ENCODE peak calls at places on chromosome 12, in four cellular contexts. N is GM23248; S is CD4-positive, alpha-beta memory T cell; P is trophoblast cell. D is an unnamed sample. For H3K9me3, the result is how much of the 10 kb centered on the place peaks cover.

GRCh38 chr12:79151956-79152355 is 287.4 kb downstream of the SYT1 start:
- DNase-seq in N (no peak), S (no peak), P (no peak), D (no peak)

GRCh38 chr12:52382854-52383253 is 2.6 kb downstream of the KRT84 start:
- DNase-seq in N (no peak), S (no peak), P (no peak), D (no peak)

GRCh38 chr12:111850526-111850925 is 8.5 kb downstream of the MAPKAPK5 start:
- DNase-seq in N (no peak), S (no peak), P (no peak), D (no peak)

GRCh38 chr12:122449317-122449716 is 26.8 kb upstream of the CLIP1 start:
- DNase-seq in N (peak), S (no peak), P (peak), D (no peak)

GRCh38 chr12:116015525-116015924 is 262.0 kb downstream of the MED13L start:
- DNase-seq in N (peak), S (no peak), P (no peak), D (no peak)

GRCh38 chr12:56299308-56299852 is 750 bp downstream of the CS start:
- DNase-seq in N (no peak), S (peak), P (no peak), D (no peak)

GRCh38 chr12:18090093-18090492 is at the start of gene RERGL:
- DNase-seq in N (no peak), S (no peak), P (no peak), D (no peak)

GRCh38 chr12:57620936-57621496 is 9.8 kb downstream of the ARHGEF25 start:
- DNase-seq in N (peak), S (no peak), P (no peak), D (no peak)

GRCh38 chr12:15278816-15279658 is 43.3 kb upstream of the PTPRO start:
- DNase-seq in N (peak), S (no peak), P (no peak), D (no peak)

GRCh38 chr12:72072613-72073212 is 134.1 kb downstream of the TPH2 start:
- DNase-seq in N (no peak), S (no peak), P (no peak), D (no peak)

GRCh38 chr12:82874935-82875334 is 188.2 kb downstream of the TMTC2 start:
- DNase-seq in N (peak), S (no peak), P (no peak), D (no peak)

GRCh38 chr12:122406701-122407154 is 15.7 kb downstream of the CLIP1 start:
- DNase-seq in N (peak), S (no peak), P (no peak), D (no peak)

GRCh38 chr12:11959117-11959823 is 111.5 kb upstream of the BCL2L14 start:
- DNase-seq in N (no peak), S (no peak), P (no peak), D (no peak)

GRCh38 chr12:29971431-29971830 is 187.7 kb upstream of the TMTC1 start:
- DNase-seq in N (no peak), S (no peak), P (no peak), D (no peak)

DNA sequence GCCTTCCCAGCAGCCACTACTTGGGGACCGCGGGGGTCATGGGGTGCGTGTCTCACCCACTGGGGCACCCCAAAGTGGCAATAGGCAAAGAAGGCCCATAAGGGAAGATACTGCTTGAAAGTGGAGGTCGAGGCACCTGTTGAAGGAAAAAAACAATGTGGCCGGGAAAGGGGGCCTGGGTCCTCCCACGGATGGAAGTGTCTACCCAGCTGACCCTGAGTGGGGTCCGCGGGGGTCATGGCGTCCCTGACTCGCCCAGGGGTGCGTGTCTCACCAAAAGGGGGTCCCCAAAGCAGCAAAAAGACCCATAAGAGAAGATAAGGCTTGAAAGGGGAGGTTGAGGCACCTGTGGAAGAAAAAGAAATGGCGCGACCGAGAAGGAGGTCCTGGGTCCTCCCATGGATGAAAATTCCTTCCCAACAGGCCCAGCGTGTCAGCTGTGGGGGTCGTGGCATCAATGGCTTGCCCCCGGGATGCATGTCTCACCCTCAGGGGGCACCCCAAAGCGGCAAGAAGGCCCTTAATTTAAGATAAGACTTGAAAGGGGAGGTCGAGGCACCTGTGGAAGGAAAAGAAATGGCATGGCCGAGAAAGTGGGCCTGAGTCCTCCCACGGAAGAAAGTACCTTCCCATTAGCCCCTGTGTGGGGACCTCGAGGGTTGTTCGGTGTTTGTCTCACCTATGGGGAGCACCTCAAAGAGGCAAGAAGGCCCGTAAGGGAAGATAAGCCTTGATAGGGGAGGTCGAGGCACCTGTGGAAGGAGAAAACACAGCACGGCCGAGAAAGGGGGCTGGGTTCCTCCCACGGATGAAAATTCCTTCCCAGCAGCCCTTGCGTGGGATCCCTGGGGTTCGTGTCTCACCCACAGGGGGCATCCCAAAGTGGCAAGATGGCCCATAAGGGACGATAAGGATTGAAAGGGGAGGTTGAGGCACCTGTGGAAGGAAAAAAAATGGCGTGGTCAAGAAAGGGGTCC is 266.0 kb downstream of the ALG10 start:
- DNase-seq in N (no peak), S (no peak), P (no peak), D (no peak)
- H3K9me3 ChIP-seq in N (under half), S (under half), P (half or more), D (under half)

GRCh38 chr12:34398706-34399630 is 376.7 kb downstream of the ALG10 start:
- DNase-seq in N (no peak), S (no peak), P (no peak), D (peak)

GRCh38 chr12:34398366-34398705 is 376.0 kb downstream of the ALG10 start:
- DNase-seq in N (no peak), S (no peak), P (no peak), D (peak)

GRCh38 chr12:34400423-34400881 is 378.2 kb downstream of the ALG10 start:
- DNase-seq in N (no peak), S (no peak), P (no peak), D (peak)

GRCh38 chr12:34400986-34401658 is 378.8 kb downstream of the ALG10 start:
- DNase-seq in N (no peak), S (no peak), P (no peak), D (no peak)

GRCh38 chr12:34399631-34400422 is 377.5 kb downstream of the ALG10 start:
- DNase-seq in N (no peak), S (no peak), P (no peak), D (peak)
- H3K9me3 ChIP-seq in N (under half), S (under half), P (half or more), D (under half)

GRCh38 chr12:34591966-34592365 is 569.7 kb downstream of the ALG10 start:
- DNase-seq in N (no peak), S (no peak), P (no peak), D (no peak)
- H3K9me3 ChIP-seq in N (under half), S (under half), P (under half), D (under half)

DNA sequence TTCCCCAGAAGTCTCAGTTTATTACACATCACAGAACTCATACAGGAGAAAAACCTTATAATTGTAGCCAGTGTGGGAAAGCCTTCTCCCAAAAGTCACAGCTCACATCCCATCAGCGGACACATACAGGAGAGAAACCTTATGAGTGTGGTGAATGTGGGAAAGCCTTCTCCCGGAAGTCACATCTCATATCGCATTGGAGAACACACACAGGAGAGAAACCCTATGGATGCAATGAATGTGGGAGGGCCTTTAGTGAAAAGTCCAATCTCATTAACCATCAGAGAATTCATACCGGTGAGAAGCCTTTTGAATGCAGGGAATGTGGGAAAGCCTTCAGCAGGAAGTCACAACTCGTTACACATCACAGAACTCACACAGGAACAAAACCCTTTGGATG is 20.1 kb downstream of the ZNF84 start:
- DNase-seq in N (peak), S (no peak), P (no peak), D (no peak)
- H3K9me3 ChIP-seq in N (half or more), S (under half), P (under half), D (half or more)

GRCh38 chr12:132315507-132315906 is 13.9 kb downstream of the GALNT9 start:
- DNase-seq in N (no peak), S (no peak), P (no peak), D (no peak)
- H3K9me3 ChIP-seq in N (under half), S (under half), P (under half), D (under half)

DNA sequence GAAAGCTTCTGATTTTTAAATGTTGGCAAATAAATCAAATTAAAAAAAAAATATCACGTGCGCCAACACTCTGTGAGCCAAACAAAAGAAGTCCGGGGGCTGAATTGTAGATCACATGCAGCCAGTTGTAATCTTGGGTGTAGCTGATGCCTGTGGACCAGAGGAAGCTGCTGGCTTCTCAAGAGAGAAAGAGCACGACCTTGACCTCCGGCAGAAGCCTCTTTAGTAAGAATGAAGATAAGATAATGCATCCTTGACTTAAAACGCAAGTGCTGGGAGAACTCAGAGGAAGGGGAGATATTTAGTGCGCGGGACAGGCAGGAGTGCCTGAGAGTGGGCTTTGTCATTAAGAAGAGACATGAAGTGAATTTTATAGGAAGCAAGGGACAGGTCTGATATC is 162.8 kb upstream of the TBX3 start:
- DNase-seq in N (no peak), S (no peak), P (no peak), D (no peak)
- H3K9me3 ChIP-seq in N (under half), S (under half), P (under half), D (under half)

DNA sequence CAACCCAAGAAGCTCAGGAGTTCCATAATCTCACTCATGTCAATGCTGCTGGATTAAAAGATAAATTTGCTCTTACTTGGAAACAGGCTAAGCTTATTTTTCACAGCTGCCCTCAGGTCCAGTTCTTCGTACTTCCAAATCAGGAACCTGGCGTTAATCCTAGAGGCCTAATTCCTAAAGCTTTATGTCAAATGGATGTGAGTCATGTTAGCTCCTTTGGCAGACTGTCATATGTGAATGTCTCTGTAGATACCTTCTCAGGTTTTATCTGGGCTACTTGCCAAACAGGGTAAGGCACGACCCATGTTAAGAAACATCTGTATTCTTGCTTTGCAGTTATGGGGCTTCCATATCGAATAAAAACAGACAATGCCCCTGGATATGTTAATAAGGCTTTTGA is 504.6 kb downstream of the ALG10 start:
- DNase-seq in N (peak), S (no peak), P (no peak), D (no peak)
- H3K9me3 ChIP-seq in N (under half), S (under half), P (under half), D (under half)

D was measured in T-helper 17 cell.